ENCODE peak calls at places on chromosomes 5 and 9, in four cellular contexts. X is stomach, W is HCT116, N is IMR-90. V is an unnamed sample.

GRCh38 chr5:39109616-39110015 is 35.4 kb upstream of the RICTOR start:
- DNase-seq in X (no peak), W (no peak), N (no peak), V (no peak)

GRCh38 chr5:102921341-102922047 is 166.4 kb downstream of the PAM start:
- DNase-seq in X (no peak), W (no peak), N (peak; percentile 29), V (no peak)

GRCh38 chr5:147072591-147072990 is 162.2 kb upstream of the STK32A start:
- DNase-seq in X (peak; percentile 65), W (no peak), N (no peak), V (no peak)

GRCh38 chr5:32201140-32201539 is 27.0 kb upstream of the GOLPH3 start:
- DNase-seq in X (no peak), W (no peak), N (peak; percentile 46), V (no peak)

GRCh38 chr5:44809215-44809955 is 638 bp downstream of the MRPS30 start:
- DNase-seq in X (peak; percentile 40), W (peak; percentile 24), N (peak; percentile 62), V (peak; percentile 79)

GRCh38 chr9:103734471-103734870 is 359.6 kb upstream of the SMC2 start:
- DNase-seq in X (no peak), W (no peak), N (no peak), V (no peak)

GRCh38 chr5:1090538-1090937 is 21.3 kb downstream of the SLC12A7 start:
- DNase-seq in X (no peak), W (no peak), N (peak; percentile 21), V (no peak)

GRCh38 chr9:70746760-70747159 is 332.3 kb upstream of the KLF9 start:
- DNase-seq in X (no peak), W (no peak), N (no peak), V (no peak)

GRCh38 chr5:157670662-157671591 is at the start of gene C5orf52:
- DNase-seq in X (no peak), W (no peak), N (peak; percentile 14), V (peak; percentile 21)

GRCh38 chr5:135217669-135218485 is 181.2 kb downstream of the MACROH2A1 start:
- DNase-seq in X (no peak), W (no peak), N (no peak), V (peak; percentile 11)

GRCh38 chr5:109652096-109652495 is 37.6 kb upstream of the MAN2A1 start:
- DNase-seq in X (no peak), W (no peak), N (no peak), V (no peak)

GRCh38 chr5:181190711-181191525 is 14.1 kb downstream of the TRIM7 start:
- DNase-seq in X (peak; percentile 48), W (no peak), N (no peak), V (no peak)

GRCh38 chr5:90590-91547 is 1.1 kb upstream of the PLEKHG4B start:
- DNase-seq in X (peak; percentile 58), W (no peak), N (no peak), V (no peak)

GRCh38 chr5:180353226-180353962 is at the start of gene GFPT2:
- DNase-seq in X (peak; percentile 71), W (no peak), N (peak; percentile 64), V (peak; percentile 59)

GRCh38 chr5:90654235-90654634 is 95.6 kb downstream of the ADGRV1 start:
- DNase-seq in X (no peak), W (no peak), N (no peak), V (no peak)
- TF ChIP-seq POLR2A in X (no peak), W (no peak), N (no peak), V (no peak)

GRCh38 chr9:110126986-110127864 is 80.7 kb downstream of the C9orf152 start:
- DNase-seq in X (peak; percentile 33), W (no peak), N (peak; percentile 89), V (no peak)
- TF ChIP-seq POLR2A in X (no peak), W (no peak), N (no peak), V (no peak)

GRCh38 chr5:178214160-178214803 is 9.9 kb downstream of the HNRNPAB start:
- DNase-seq in X (no peak), W (no peak), N (no peak), V (no peak)
- TF ChIP-seq POLR2A in X (no peak), W (no peak), N (no peak), V (no peak)

DNA sequence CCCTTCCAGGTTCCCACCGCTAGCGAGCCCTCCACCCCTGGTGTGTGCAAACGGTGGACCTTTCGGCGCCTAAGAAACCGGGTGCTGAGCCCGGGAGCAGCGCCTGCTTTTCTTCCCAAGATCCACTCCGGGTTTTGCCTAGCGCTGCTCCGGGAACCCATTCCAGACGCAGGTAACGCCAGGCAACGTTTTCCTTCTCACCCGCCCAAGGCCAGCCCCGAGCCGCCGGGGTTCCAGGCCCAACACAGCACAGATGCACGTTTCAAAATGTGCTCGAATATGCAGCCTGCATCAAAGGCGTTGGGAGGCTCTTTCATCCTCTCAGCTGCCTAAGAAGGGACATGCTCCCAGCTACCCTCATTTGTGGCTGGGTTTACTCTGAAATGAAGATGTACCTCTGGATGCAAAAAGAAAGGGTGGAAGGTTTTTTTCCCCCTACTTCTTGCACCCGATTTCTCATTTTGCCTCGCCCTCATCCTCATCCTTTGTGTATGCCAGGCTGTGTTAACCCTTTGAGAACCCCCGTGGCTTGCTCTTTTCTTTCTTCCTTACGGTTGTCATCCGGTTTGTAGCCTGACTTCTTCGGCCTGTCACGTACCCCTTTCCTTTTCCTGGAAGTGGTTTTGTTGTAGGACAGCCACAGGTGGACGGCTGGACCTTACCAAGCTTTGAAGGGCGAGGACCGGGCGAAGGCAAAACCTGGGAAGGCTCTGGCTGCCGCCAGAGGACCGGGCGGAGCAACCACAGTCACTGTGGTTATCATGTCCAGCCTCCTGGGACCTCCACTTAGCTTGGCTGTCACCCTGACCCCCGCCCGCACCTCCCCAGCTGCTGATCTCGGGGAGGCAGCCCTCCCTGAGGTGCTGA is 227.0 kb downstream of the SMARCA2 start:
- DNase-seq in X (peak; percentile 84), W (peak; percentile 83), N (peak; percentile 88), V (peak; percentile 87)
- TF ChIP-seq POLR2A in X (no peak), W (peak; percentile 37), N (no peak), V (no peak)

GRCh38 chr5:96410013-96410412 is 23.0 kb downstream of the PCSK1 start:
- DNase-seq in X (no peak), W (no peak), N (no peak), V (no peak)

GRCh38 chr5:96413028-96413427 is 20.0 kb downstream of the PCSK1 start:
- DNase-seq in X (no peak), W (no peak), N (no peak), V (no peak)

DNA sequence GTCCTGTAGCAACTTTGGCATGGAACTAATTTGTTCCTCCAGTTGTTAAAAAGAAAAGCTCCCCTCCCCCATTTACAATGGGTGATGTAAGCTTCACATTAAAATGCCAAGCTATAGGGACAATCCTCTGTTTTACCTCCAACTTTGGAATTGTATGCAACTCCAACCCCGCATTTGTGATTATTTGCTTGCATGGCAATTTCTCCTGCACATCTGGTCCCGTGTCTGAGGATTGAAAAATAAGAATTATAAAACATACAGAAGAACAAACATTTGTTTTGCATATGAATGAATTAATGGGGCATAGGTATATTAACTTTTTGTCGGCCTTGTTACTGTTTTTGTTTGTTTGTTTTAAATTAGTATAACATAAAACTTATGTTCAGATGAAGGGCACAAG is 17.2 kb downstream of the PCSK1 start:
- DNase-seq in X (no peak), W (no peak), N (no peak), V (no peak)
- TF ChIP-seq POLR2A in X (no peak), W (no peak), N (no peak), V (no peak)

GRCh38 chr9:83622814-83623633 is at the start of gene IDNK:
- DNase-seq in X (peak; percentile 66), W (peak; percentile 10), N (peak; percentile 24), V (peak; percentile 77)
- TF ChIP-seq POLR2A in X (no peak), W (peak; percentile 34), N (peak; percentile 28), V (peak; percentile 60)

GRCh38 chr5:55159763-55160492 is at the start of gene GPX8:
- DNase-seq in X (no peak), W (peak; percentile 77), N (peak; percentile 92), V (peak; percentile 32)
- TF ChIP-seq POLR2A in X (no peak), W (peak; percentile 80), N (peak; percentile 77), V (no peak)